ENCODE peak calls at places on chromosomes 3 and 15, in nine cellular contexts. One of them, this sample, is unnamed.

GRCh38 chr3:146550743-146551510 is 6.5 kb upstream of the PLSCR1 start:
- DNase-seq in kidney: no peak
- DNase-seq in tibial artery: no peak
- DNase-seq in GM20000: peak
- DNase-seq in endothelial cell: no peak
- DNase-seq in kidney epithelial cell: peak
- DNase-seq in HCT116: peak
- DNase-seq in AG04450: peak
- DNase-seq in brain microvascular endothelial cell: peak
- DNase-seq in this sample: peak

GRCh38 chr15:69807752-69808151 is 290.0 kb downstream of the TLE3 start:
- DNase-seq in kidney epithelial cell: no peak
- DNase-seq in kidney: no peak
- DNase-seq in HCT116: peak
- DNase-seq in AG04450: no peak
- DNase-seq in tibial artery: peak
- DNase-seq in GM20000: no peak
- DNase-seq in endothelial cell: no peak
- DNase-seq in brain microvascular endothelial cell: peak
- DNase-seq in this sample: no peak

GRCh38 chr15:72197460-72198409 is at the start of gene GRAMD2A:
- DNase-seq in tibial artery: no peak
- DNase-seq in AG04450: no peak
- DNase-seq in HCT116: peak
- DNase-seq in GM20000: peak
- DNase-seq in brain microvascular endothelial cell: no peak
- DNase-seq in endothelial cell: peak
- DNase-seq in kidney: peak
- DNase-seq in kidney epithelial cell: no peak
- DNase-seq in this sample: no peak

GRCh38 chr15:45634442-45635190 is at the start of gene SQOR:
- DNase-seq in AG04450: no peak
- DNase-seq in endothelial cell: peak
- DNase-seq in kidney epithelial cell: no peak
- DNase-seq in tibial artery: peak
- DNase-seq in GM20000: peak
- DNase-seq in HCT116: peak
- DNase-seq in brain microvascular endothelial cell: peak
- DNase-seq in kidney: peak
- DNase-seq in this sample: no peak

GRCh38 chr3:70981252-70981933 is 602.1 kb downstream of the FOXP1 start:
- DNase-seq in kidney epithelial cell: no peak
- DNase-seq in tibial artery: no peak
- DNase-seq in HCT116: no peak
- DNase-seq in kidney: no peak
- DNase-seq in endothelial cell: no peak
- DNase-seq in GM20000: no peak
- DNase-seq in AG04450: no peak
- DNase-seq in brain microvascular endothelial cell: no peak
- DNase-seq in this sample: no peak

GRCh38 chr3:159672728-159673471 is 315.7 kb upstream of the IL12A start:
- DNase-seq in brain microvascular endothelial cell: no peak
- DNase-seq in kidney epithelial cell: no peak
- DNase-seq in AG04450: no peak
- DNase-seq in HCT116: no peak
- DNase-seq in GM20000: no peak
- DNase-seq in kidney: no peak
- DNase-seq in tibial artery: no peak
- DNase-seq in endothelial cell: no peak
- DNase-seq in this sample: no peak

GRCh38 chr15:101049856-101050646 is 130.9 kb downstream of the LRRK1 start:
- DNase-seq in AG04450: no peak
- DNase-seq in endothelial cell: no peak
- DNase-seq in tibial artery: peak
- DNase-seq in HCT116: no peak
- DNase-seq in kidney epithelial cell: no peak
- DNase-seq in GM20000: no peak
- DNase-seq in kidney: peak
- DNase-seq in brain microvascular endothelial cell: no peak
- DNase-seq in this sample: no peak

GRCh38 chr3:67109651-67110204 is 111.6 kb downstream of the KBTBD8 start:
- DNase-seq in tibial artery: no peak
- DNase-seq in HCT116: peak
- DNase-seq in kidney epithelial cell: peak
- DNase-seq in AG04450: peak
- DNase-seq in GM20000: peak
- DNase-seq in endothelial cell: peak
- DNase-seq in brain microvascular endothelial cell: peak
- DNase-seq in kidney: no peak
- DNase-seq in this sample: peak

GRCh38 chr3:178439504-178439903 is 96.7 kb upstream of the KCNMB2 start:
- DNase-seq in GM20000: no peak
- DNase-seq in kidney: no peak
- DNase-seq in tibial artery: no peak
- DNase-seq in kidney epithelial cell: no peak
- DNase-seq in AG04450: peak
- DNase-seq in brain microvascular endothelial cell: peak
- DNase-seq in endothelial cell: no peak
- DNase-seq in HCT116: no peak
- DNase-seq in this sample: no peak

GRCh38 chr3:82973810-82974209 is 1212.4 kb upstream of the GBE1 start:
- DNase-seq in AG04450: no peak
- DNase-seq in tibial artery: peak
- DNase-seq in HCT116: no peak
- DNase-seq in kidney epithelial cell: no peak
- DNase-seq in GM20000: no peak
- DNase-seq in brain microvascular endothelial cell: no peak
- DNase-seq in endothelial cell: no peak
- DNase-seq in kidney: no peak
- DNase-seq in this sample: no peak

GRCh38 chr3:44013967-44014366 is 227.7 kb upstream of the TOPAZ1 start:
- DNase-seq in AG04450: no peak
- DNase-seq in tibial artery: no peak
- DNase-seq in kidney epithelial cell: no peak
- DNase-seq in GM20000: no peak
- DNase-seq in kidney: no peak
- DNase-seq in endothelial cell: no peak
- DNase-seq in brain microvascular endothelial cell: no peak
- DNase-seq in HCT116: no peak
- DNase-seq in this sample: no peak
- TF ChIP-seq CTCF in AG04450: no peak
- TF ChIP-seq CTCF in tibial artery: no peak
- TF ChIP-seq CTCF in kidney epithelial cell: no peak
- TF ChIP-seq CTCF in GM20000: no peak
- TF ChIP-seq CTCF in kidney: no peak
- TF ChIP-seq CTCF in endothelial cell: no peak
- TF ChIP-seq CTCF in brain microvascular endothelial cell: no peak
- TF ChIP-seq CTCF in HCT116: no peak
- TF ChIP-seq CTCF in this sample: no peak

GRCh38 chr3:134525293-134525692 is 39.4 kb downstream of the CEP63 start:
- DNase-seq in AG04450: no peak
- DNase-seq in HCT116: no peak
- DNase-seq in GM20000: no peak
- DNase-seq in kidney: no peak
- DNase-seq in kidney epithelial cell: no peak
- DNase-seq in endothelial cell: no peak
- DNase-seq in brain microvascular endothelial cell: no peak
- DNase-seq in tibial artery: no peak
- DNase-seq in this sample: no peak

GRCh38 chr3:134527538-134528186 is 41.8 kb downstream of the CEP63 start:
- DNase-seq in endothelial cell: no peak
- DNase-seq in brain microvascular endothelial cell: no peak
- DNase-seq in kidney epithelial cell: no peak
- DNase-seq in HCT116: no peak
- DNase-seq in GM20000: no peak
- DNase-seq in AG04450: no peak
- DNase-seq in kidney: no peak
- DNase-seq in tibial artery: no peak
- DNase-seq in this sample: no peak

GRCh38 chr3:134522541-134522940 is 36.7 kb downstream of the CEP63 start:
- DNase-seq in HCT116: no peak
- DNase-seq in GM20000: no peak
- DNase-seq in endothelial cell: no peak
- DNase-seq in AG04450: no peak
- DNase-seq in brain microvascular endothelial cell: no peak
- DNase-seq in kidney: no peak
- DNase-seq in kidney epithelial cell: no peak
- DNase-seq in tibial artery: no peak
- DNase-seq in this sample: no peak

GRCh38 chr3:134526319-134526718 is 40.5 kb downstream of the CEP63 start:
- DNase-seq in kidney epithelial cell: no peak
- DNase-seq in tibial artery: no peak
- DNase-seq in kidney: no peak
- DNase-seq in AG04450: no peak
- DNase-seq in brain microvascular endothelial cell: no peak
- DNase-seq in endothelial cell: no peak
- DNase-seq in HCT116: no peak
- DNase-seq in GM20000: no peak
- DNase-seq in this sample: no peak

GRCh38 chr3:134527037-134527436 is 41.2 kb downstream of the CEP63 start:
- DNase-seq in kidney: no peak
- DNase-seq in brain microvascular endothelial cell: no peak
- DNase-seq in tibial artery: no peak
- DNase-seq in AG04450: no peak
- DNase-seq in kidney epithelial cell: no peak
- DNase-seq in GM20000: no peak
- DNase-seq in endothelial cell: peak
- DNase-seq in HCT116: no peak
- DNase-seq in this sample: no peak
- TF ChIP-seq CTCF in kidney: no peak
- TF ChIP-seq CTCF in brain microvascular endothelial cell: peak
- TF ChIP-seq CTCF in tibial artery: no peak
- TF ChIP-seq CTCF in AG04450: peak
- TF ChIP-seq CTCF in kidney epithelial cell: peak
- TF ChIP-seq CTCF in GM20000: no peak
- TF ChIP-seq CTCF in endothelial cell: peak
- TF ChIP-seq CTCF in HCT116: peak
- TF ChIP-seq CTCF in this sample: peak

GRCh38 chr15:75368689-75369239 is 357 bp upstream of the MAN2C1 start:
- DNase-seq in kidney: no peak
- DNase-seq in endothelial cell: no peak
- DNase-seq in tibial artery: no peak
- DNase-seq in HCT116: no peak
- DNase-seq in GM20000: no peak
- DNase-seq in brain microvascular endothelial cell: no peak
- DNase-seq in AG04450: no peak
- DNase-seq in kidney epithelial cell: no peak
- DNase-seq in this sample: no peak
- TF ChIP-seq CTCF in kidney: no peak
- TF ChIP-seq CTCF in endothelial cell: no peak
- TF ChIP-seq CTCF in tibial artery: no peak
- TF ChIP-seq CTCF in HCT116: no peak
- TF ChIP-seq CTCF in GM20000: no peak
- TF ChIP-seq CTCF in brain microvascular endothelial cell: no peak
- TF ChIP-seq CTCF in AG04450: no peak
- TF ChIP-seq CTCF in kidney epithelial cell: no peak
- TF ChIP-seq CTCF in this sample: no peak

DNA sequence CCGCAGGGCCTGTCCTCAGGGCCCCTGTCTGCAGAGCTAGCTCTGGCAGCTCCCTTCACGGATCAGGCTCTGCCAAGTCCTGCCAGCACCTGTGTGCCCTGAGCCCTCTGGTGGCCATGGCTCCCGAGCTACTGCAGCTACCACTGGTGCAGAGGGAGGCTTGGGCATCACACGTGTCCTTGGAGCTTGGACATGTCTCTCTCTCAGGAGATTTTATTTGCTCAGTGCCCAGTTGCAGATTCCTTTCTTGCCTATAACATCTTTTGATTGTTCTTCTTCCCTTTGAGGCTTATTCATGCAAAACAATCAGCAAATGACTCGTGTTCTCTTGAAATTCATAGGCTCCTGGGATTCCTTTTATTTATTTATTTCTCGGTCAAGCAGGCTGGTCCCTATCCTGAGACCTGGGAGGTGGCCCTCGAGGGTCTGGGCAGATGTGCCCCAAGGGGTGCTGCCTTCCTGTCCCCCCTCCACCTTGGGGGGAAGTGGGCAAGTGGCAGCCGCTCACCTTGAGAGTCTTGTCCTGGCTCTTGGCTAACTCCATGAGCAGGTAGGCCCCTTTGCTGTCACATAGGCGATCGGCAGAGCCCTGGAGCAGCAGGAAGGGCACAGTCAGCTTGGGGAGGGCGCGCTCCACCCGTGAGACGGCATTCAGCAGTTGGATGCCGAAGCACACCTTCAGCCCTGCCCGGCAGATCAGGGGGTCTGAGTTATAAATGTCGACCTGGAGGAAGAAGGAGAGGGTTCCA is 21.9 kb downstream of the ABTB1 start:
- DNase-seq in tibial artery: peak
- DNase-seq in kidney: peak
- DNase-seq in kidney epithelial cell: no peak
- DNase-seq in AG04450: no peak
- DNase-seq in HCT116: peak
- DNase-seq in endothelial cell: peak
- DNase-seq in GM20000: no peak
- DNase-seq in brain microvascular endothelial cell: no peak
- DNase-seq in this sample: no peak
- TF ChIP-seq CTCF in tibial artery: peak
- TF ChIP-seq CTCF in kidney: peak
- TF ChIP-seq CTCF in kidney epithelial cell: peak
- TF ChIP-seq CTCF in AG04450: peak
- TF ChIP-seq CTCF in HCT116: peak
- TF ChIP-seq CTCF in endothelial cell: no peak
- TF ChIP-seq CTCF in GM20000: no peak
- TF ChIP-seq CTCF in brain microvascular endothelial cell: peak
- TF ChIP-seq CTCF in this sample: peak

GRCh38 chr3:134299185-134299887 is 48.7 kb upstream of the RYK start:
- DNase-seq in tibial artery: no peak
- DNase-seq in GM20000: no peak
- DNase-seq in AG04450: no peak
- DNase-seq in HCT116: no peak
- DNase-seq in endothelial cell: no peak
- DNase-seq in kidney epithelial cell: no peak
- DNase-seq in brain microvascular endothelial cell: no peak
- DNase-seq in kidney: no peak
- DNase-seq in this sample: no peak
- TF ChIP-seq CTCF in tibial artery: peak
- TF ChIP-seq CTCF in GM20000: no peak
- TF ChIP-seq CTCF in AG04450: peak
- TF ChIP-seq CTCF in HCT116: no peak
- TF ChIP-seq CTCF in endothelial cell: no peak
- TF ChIP-seq CTCF in kidney epithelial cell: peak
- TF ChIP-seq CTCF in brain microvascular endothelial cell: peak
- TF ChIP-seq CTCF in kidney: peak
- TF ChIP-seq CTCF in this sample: peak

DNA sequence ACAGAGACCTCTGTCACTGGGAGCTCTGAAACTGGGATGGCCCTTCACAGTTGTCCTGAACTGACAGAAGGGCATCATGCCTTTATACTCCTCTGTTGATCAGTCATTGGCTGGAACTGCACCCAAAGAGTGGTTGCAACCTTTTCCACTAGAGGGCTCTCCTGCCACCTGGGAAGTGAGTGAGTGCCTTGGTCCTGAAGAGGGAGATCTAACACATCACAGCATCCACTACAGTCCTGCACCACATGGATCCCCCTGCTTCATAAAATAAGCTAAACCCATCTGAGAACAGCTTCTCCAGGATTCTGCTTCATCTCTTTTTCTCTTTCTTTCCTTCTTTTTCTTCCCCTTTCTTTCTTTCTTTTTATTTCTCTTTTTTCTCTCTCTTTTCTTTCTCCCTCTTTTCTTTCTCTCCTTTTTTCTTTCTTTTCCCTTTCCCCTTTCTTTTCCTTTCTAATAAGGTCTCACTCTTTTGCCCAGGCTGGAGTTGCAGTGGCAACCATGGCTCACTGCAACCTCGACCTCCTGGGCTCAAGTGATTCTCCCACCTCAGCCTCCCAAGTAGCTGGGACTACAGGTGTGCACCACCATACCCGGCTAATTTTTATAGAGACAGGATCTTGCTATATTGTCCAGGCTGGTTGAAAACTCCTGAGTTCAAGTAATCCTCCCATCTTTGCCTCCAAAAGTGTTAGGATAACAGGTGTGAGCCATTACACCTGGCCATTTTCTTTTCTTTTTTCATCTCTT is 42.8 kb upstream of the RAF1 start:
- DNase-seq in HCT116: peak
- DNase-seq in kidney epithelial cell: no peak
- DNase-seq in brain microvascular endothelial cell: peak
- DNase-seq in endothelial cell: peak
- DNase-seq in tibial artery: no peak
- DNase-seq in GM20000: peak
- DNase-seq in kidney: no peak
- DNase-seq in AG04450: no peak
- DNase-seq in this sample: peak
- TF ChIP-seq CTCF in HCT116: peak
- TF ChIP-seq CTCF in kidney epithelial cell: peak
- TF ChIP-seq CTCF in brain microvascular endothelial cell: peak
- TF ChIP-seq CTCF in endothelial cell: peak
- TF ChIP-seq CTCF in tibial artery: peak
- TF ChIP-seq CTCF in GM20000: peak
- TF ChIP-seq CTCF in kidney: peak
- TF ChIP-seq CTCF in AG04450: peak
- TF ChIP-seq CTCF in this sample: peak